ENCODE peak calls at places on chromosomes 13 and 19, in five cellular contexts. One of them, this sample, is unnamed.

GRCh38 chr13:104487006-104487405 is 1420.8 kb upstream of the SLC10A2 start:
- DNase-seq in activated CD4-positive, alpha-beta T cell treated with anti-CD3 and anti-CD28 coated beads, Interleukin-2, amount 50 U/mL, for 1 hour: no peak
- DNase-seq in T1000: no peak
- DNase-seq in aorta: no peak
- DNase-seq in Kasumi-1: no peak
- DNase-seq in this sample: no peak

GRCh38 chr13:38674208-38674607 is 12.7 kb upstream of the FREM2 start:
- DNase-seq in activated CD4-positive, alpha-beta T cell treated with anti-CD3 and anti-CD28 coated beads, Interleukin-2, amount 50 U/mL, for 1 hour: no peak
- DNase-seq in Kasumi-1: no peak
- DNase-seq in aorta: no peak
- DNase-seq in T1000: no peak
- DNase-seq in this sample: no peak

GRCh38 chr19:46205183-46205984 is 24.2 kb upstream of the IGFL1 start:
- DNase-seq in aorta: peak
- DNase-seq in T1000: no peak
- DNase-seq in activated CD4-positive, alpha-beta T cell treated with anti-CD3 and anti-CD28 coated beads, Interleukin-2, amount 50 U/mL, for 1 hour: no peak
- DNase-seq in Kasumi-1: no peak
- DNase-seq in this sample: no peak

GRCh38 chr19:49327878-49328544 is 3.0 kb upstream of the SLC6A16 start:
- DNase-seq in aorta: no peak
- DNase-seq in T1000: no peak
- DNase-seq in activated CD4-positive, alpha-beta T cell treated with anti-CD3 and anti-CD28 coated beads, Interleukin-2, amount 50 U/mL, for 1 hour: peak
- DNase-seq in Kasumi-1: peak
- DNase-seq in this sample: peak

GRCh38 chr13:19155321-19155861 is 26.2 kb downstream of the TUBA3C start:
- DNase-seq in aorta: no peak
- DNase-seq in T1000: no peak
- DNase-seq in activated CD4-positive, alpha-beta T cell treated with anti-CD3 and anti-CD28 coated beads, Interleukin-2, amount 50 U/mL, for 1 hour: no peak
- DNase-seq in Kasumi-1: no peak
- DNase-seq in this sample: no peak

GRCh38 chr13:113775451-113776145 is 16.6 kb downstream of the TMEM255B start:
- DNase-seq in Kasumi-1: no peak
- DNase-seq in activated CD4-positive, alpha-beta T cell treated with anti-CD3 and anti-CD28 coated beads, Interleukin-2, amount 50 U/mL, for 1 hour: no peak
- DNase-seq in T1000: no peak
- DNase-seq in aorta: peak
- DNase-seq in this sample: no peak

GRCh38 chr19:42353341-42354015 is 28.0 kb downstream of the MEGF8 start:
- DNase-seq in Kasumi-1: no peak
- DNase-seq in T1000: no peak
- DNase-seq in activated CD4-positive, alpha-beta T cell treated with anti-CD3 and anti-CD28 coated beads, Interleukin-2, amount 50 U/mL, for 1 hour: no peak
- DNase-seq in aorta: no peak
- DNase-seq in this sample: no peak

GRCh38 chr13:95251641-95252040 is 49.6 kb downstream of the ABCC4 start:
- DNase-seq in T1000: no peak
- DNase-seq in Kasumi-1: no peak
- DNase-seq in activated CD4-positive, alpha-beta T cell treated with anti-CD3 and anti-CD28 coated beads, Interleukin-2, amount 50 U/mL, for 1 hour: no peak
- DNase-seq in aorta: no peak
- DNase-seq in this sample: no peak

GRCh38 chr13:73220966-73221720 is 162.3 kb downstream of the KLF5 start:
- DNase-seq in T1000: no peak
- DNase-seq in activated CD4-positive, alpha-beta T cell treated with anti-CD3 and anti-CD28 coated beads, Interleukin-2, amount 50 U/mL, for 1 hour: no peak
- DNase-seq in Kasumi-1: peak
- DNase-seq in aorta: no peak
- DNase-seq in this sample: peak

GRCh38 chr19:10361569-10362011 is 18.8 kb downstream of the TYK2 start:
- DNase-seq in Kasumi-1: no peak
- DNase-seq in T1000: no peak
- DNase-seq in aorta: no peak
- DNase-seq in activated CD4-positive, alpha-beta T cell treated with anti-CD3 and anti-CD28 coated beads, Interleukin-2, amount 50 U/mL, for 1 hour: no peak
- DNase-seq in this sample: no peak

GRCh38 chr13:35838356-35838755 is 292.8 kb downstream of the DCLK1 start:
- DNase-seq in activated CD4-positive, alpha-beta T cell treated with anti-CD3 and anti-CD28 coated beads, Interleukin-2, amount 50 U/mL, for 1 hour: no peak
- DNase-seq in Kasumi-1: no peak
- DNase-seq in T1000: no peak
- DNase-seq in aorta: no peak
- DNase-seq in this sample: no peak

GRCh38 chr13:20160346-20161274 is at the start of gene GJA3:
- DNase-seq in T1000: no peak
- DNase-seq in aorta: no peak
- DNase-seq in activated CD4-positive, alpha-beta T cell treated with anti-CD3 and anti-CD28 coated beads, Interleukin-2, amount 50 U/mL, for 1 hour: peak
- DNase-seq in Kasumi-1: no peak
- DNase-seq in this sample: peak

GRCh38 chr19:8456064-8456463 is 11.3 kb downstream of the HNRNPM start:
- DNase-seq in activated CD4-positive, alpha-beta T cell treated with anti-CD3 and anti-CD28 coated beads, Interleukin-2, amount 50 U/mL, for 1 hour: no peak
- DNase-seq in aorta: no peak
- DNase-seq in Kasumi-1: no peak
- DNase-seq in T1000: no peak
- DNase-seq in this sample: no peak

GRCh38 chr13:41960195-41960699 is 662 bp downstream of the VWA8 start:
- DNase-seq in T1000: no peak
- DNase-seq in Kasumi-1: peak
- DNase-seq in activated CD4-positive, alpha-beta T cell treated with anti-CD3 and anti-CD28 coated beads, Interleukin-2, amount 50 U/mL, for 1 hour: no peak
- DNase-seq in aorta: no peak
- DNase-seq in this sample: no peak

GRCh38 chr13:93977986-93978385 is 501.5 kb downstream of the DCT start:
- DNase-seq in T1000: no peak
- DNase-seq in Kasumi-1: no peak
- DNase-seq in aorta: no peak
- DNase-seq in activated CD4-positive, alpha-beta T cell treated with anti-CD3 and anti-CD28 coated beads, Interleukin-2, amount 50 U/mL, for 1 hour: no peak
- DNase-seq in this sample: no peak

GRCh38 chr13:77386880-77387606 is 60.1 kb upstream of the MYCBP2 start:
- DNase-seq in Kasumi-1: peak
- DNase-seq in T1000: peak
- DNase-seq in activated CD4-positive, alpha-beta T cell treated with anti-CD3 and anti-CD28 coated beads, Interleukin-2, amount 50 U/mL, for 1 hour: no peak
- DNase-seq in aorta: no peak
- DNase-seq in this sample: no peak

GRCh38 chr19:33098023-33098652 is 17.2 kb downstream of the GPATCH1 start:
- DNase-seq in Kasumi-1: no peak
- DNase-seq in T1000: no peak
- DNase-seq in aorta: peak
- DNase-seq in activated CD4-positive, alpha-beta T cell treated with anti-CD3 and anti-CD28 coated beads, Interleukin-2, amount 50 U/mL, for 1 hour: no peak
- DNase-seq in this sample: peak

GRCh38 chr19:38944981-38945506 is 14.3 kb downstream of the MRPS12 start:
- DNase-seq in T1000: no peak
- DNase-seq in Kasumi-1: no peak
- DNase-seq in aorta: peak
- DNase-seq in activated CD4-positive, alpha-beta T cell treated with anti-CD3 and anti-CD28 coated beads, Interleukin-2, amount 50 U/mL, for 1 hour: no peak
- DNase-seq in this sample: no peak

GRCh38 chr13:28022848-28023518 is 34.5 kb upstream of the URAD start:
- DNase-seq in aorta: no peak
- DNase-seq in T1000: no peak
- DNase-seq in Kasumi-1: no peak
- DNase-seq in activated CD4-positive, alpha-beta T cell treated with anti-CD3 and anti-CD28 coated beads, Interleukin-2, amount 50 U/mL, for 1 hour: no peak
- DNase-seq in this sample: no peak